ENCODE peak calls at places on chromosome 10, in ten cellular contexts. Y, N, F, I, P, U, J, M, R and H are unnamed samples.

GRCh38 chr10:17453377-17454091 is 861 bp downstream of the ST8SIA6 start:
- DNase-seq in J (no peak), Y (no peak), M (peak), R (no peak), F (peak), N (no peak), I (peak), P (peak), U (peak), H (no peak)

GRCh38 chr10:28097633-28098032 is 98.8 kb upstream of the ODAD2 start:
- DNase-seq in P (no peak), R (no peak), J (no peak), N (no peak), U (no peak), Y (no peak), F (no peak), M (no peak), I (no peak), H (no peak)

GRCh38 chr10:129556316-129556715 is 89.3 kb downstream of the MGMT start:
- DNase-seq in J (no peak), N (no peak), Y (no peak), R (no peak), M (no peak), P (no peak), I (no peak), U (no peak), F (no peak), H (no peak)

GRCh38 chr10:28200804-28201203 is 102.1 kb downstream of the MPP7 start:
- DNase-seq in U (peak), I (no peak), J (no peak), Y (no peak), M (peak), R (no peak), F (no peak), P (no peak), N (no peak), H (no peak)

GRCh38 chr10:84205049-84205852 is 10.9 kb downstream of the CDHR1 start:
- DNase-seq in J (peak), I (no peak), R (peak), M (peak), U (peak), N (peak), F (no peak), P (peak), Y (peak), H (peak)

GRCh38 chr10:3781458-3782098 is 3.4 kb downstream of the KLF6 start:
- DNase-seq in I (no peak), J (peak), R (peak), U (peak), M (no peak), N (no peak), Y (no peak), P (peak), F (peak), H (no peak)

GRCh38 chr10:17865351-17865750 is 56.2 kb downstream of the MRC1 start:
- DNase-seq in U (no peak), R (no peak), P (no peak), I (no peak), M (no peak), J (no peak), N (no peak), Y (no peak), F (no peak), H (no peak)

GRCh38 chr10:101052285-101052684 is 9.5 kb upstream of the KAZALD1 start:
- DNase-seq in Y (no peak), U (peak), J (no peak), P (no peak), N (no peak), F (no peak), R (no peak), I (no peak), M (no peak), H (no peak)

GRCh38 chr10:130357951-130358350 is 221.8 kb downstream of the GLRX3 start:
- DNase-seq in I (no peak), P (no peak), R (no peak), N (no peak), J (no peak), Y (no peak), U (no peak), M (no peak), F (no peak), H (no peak)

GRCh38 chr10:24862586-24862985 is 89.8 kb downstream of the PRTFDC1 start:
- DNase-seq in I (no peak), J (no peak), U (no peak), P (no peak), M (no peak), F (no peak), N (no peak), Y (no peak), R (no peak), H (no peak)

GRCh38 chr10:123464428-123465323 is 201.5 kb upstream of the GPR26 start:
- DNase-seq in N (no peak), Y (no peak), F (no peak), R (no peak), U (no peak), P (no peak), I (no peak), J (no peak), M (no peak), H (no peak)

GRCh38 chr10:62108768-62109430 is 159.7 kb downstream of the RTKN2 start:
- DNase-seq in J (no peak), F (no peak), Y (no peak), I (no peak), N (no peak), P (no peak), R (no peak), M (no peak), U (no peak), H (no peak)

GRCh38 chr10:7587865-7588188 is 78.9 kb downstream of the ITIH5 start:
- DNase-seq in R (no peak), P (no peak), N (no peak), F (no peak), M (no peak), J (no peak), I (no peak), U (no peak), Y (no peak), H (no peak)

GRCh38 chr10:82411416-82411815 is 536.4 kb downstream of the NRG3 start:
- DNase-seq in J (no peak), I (no peak), U (no peak), M (no peak), N (no peak), P (no peak), R (no peak), Y (no peak), F (no peak), H (no peak)

GRCh38 chr10:74067373-74068370 is 69.8 kb downstream of the VCL start:
- DNase-seq in M (no peak), I (no peak), U (no peak), F (no peak), P (no peak), Y (no peak), R (no peak), J (no peak), N (no peak), H (no peak)

GRCh38 chr10:47253651-47254375 is 46.2 kb upstream of the GDF10 start:
- DNase-seq in N (no peak), J (peak), Y (no peak), F (no peak), M (no peak), R (no peak), P (no peak), I (peak), U (peak), H (no peak)

GRCh38 chr10:73588656-73589055 is 2.5 kb downstream of the USP54 start:
- DNase-seq in U (no peak), P (no peak), Y (no peak), F (no peak), J (no peak), I (no peak), R (no peak), N (no peak), M (no peak), H (no peak)

GRCh38 chr10:124239666-124240065 is 146.3 kb upstream of the CHST15 start:
- DNase-seq in R (no peak), J (no peak), Y (no peak), U (no peak), P (no peak), M (no peak), I (no peak), N (no peak), F (peak), H (no peak)

GRCh38 chr10:62993121-62993520 is 140.0 kb upstream of the NRBF2 start:
- DNase-seq in M (no peak), R (no peak), P (no peak), Y (no peak), J (no peak), F (no peak), I (no peak), U (peak), N (no peak), H (no peak)

GRCh38 chr10:74831518-74832120 is 5.2 kb downstream of the KAT6B start:
- DNase-seq in Y (no peak), N (no peak), R (no peak), M (no peak), F (no peak), U (no peak), P (no peak), I (no peak), J (no peak), H (no peak)